ENCODE peak calls at places on chromosomes 12 and 14, in nine cellular contexts. G, K, U, I, Y, Z, B, D and A are unnamed samples.
A peak's percentile ranks its signal among the peaks of the same experiment; 100 is the strongest.

GRCh38 chr14:104680056-104680805 is 9.2 kb upstream of the INF2 start:
- DNase-seq in G (no peak), K (no peak), U (peak; percentile 46), I (peak; percentile 75), Y (peak; percentile 75), Z (no peak), B (peak; percentile 75), D (no peak), A (peak; percentile 81)

GRCh38 chr14:55065411-55065810 is 14.0 kb downstream of the MAPK1IP1L start:
- DNase-seq in G (no peak), K (no peak), U (no peak), I (no peak), Y (no peak), Z (no peak), B (no peak), D (no peak), A (no peak)

GRCh38 chr14:31080060-31080459 is 53.9 kb upstream of the STRN3 start:
- DNase-seq in G (no peak), K (peak; percentile 16), U (no peak), I (no peak), Y (peak; percentile 57), Z (peak; percentile 11), B (no peak), D (no peak), A (no peak)

GRCh38 chr12:132356686-132357622 is 27.6 kb upstream of the GALNT9 start:
- DNase-seq in G (no peak), K (no peak), U (peak; percentile 50), I (peak; percentile 86), Y (peak; percentile 50), Z (no peak), B (peak; percentile 65), D (no peak), A (peak; percentile 61)

GRCh38 chr12:53231859-53232640 is at the start of gene RARG:
- DNase-seq in G (peak; percentile 48), K (peak; percentile 75), U (peak; percentile 65), I (peak; percentile 56), Y (peak; percentile 43), Z (no peak), B (peak; percentile 59), D (no peak), A (peak; percentile 78)

GRCh38 chr12:2960996-2961616 is 1.9 kb downstream of the TEAD4 start:
- DNase-seq in G (no peak), K (no peak), U (no peak), I (no peak), Y (no peak), Z (no peak), B (no peak), D (no peak), A (no peak)

GRCh38 chr12:58877243-58877743 is 43.0 kb downstream of the LRIG3 start:
- DNase-seq in G (peak; percentile 29), K (no peak), U (no peak), I (peak; percentile 50), Y (peak; percentile 91), Z (peak; percentile 97), B (no peak), D (no peak), A (no peak)

GRCh38 chr12:75634244-75635222 is 123.1 kb upstream of the KRR1 start:
- DNase-seq in G (no peak), K (no peak), U (no peak), I (peak; percentile 40), Y (no peak), Z (no peak), B (no peak), D (no peak), A (no peak)

GRCh38 chr14:96320605-96321004 is 42.5 kb downstream of the ATG2B start:
- DNase-seq in G (no peak), K (no peak), U (no peak), I (no peak), Y (no peak), Z (no peak), B (no peak), D (no peak), A (no peak)

GRCh38 chr14:74401504-74402241 is 24.3 kb downstream of the SYNDIG1L start:
- DNase-seq in G (no peak), K (no peak), U (peak; percentile 58), I (no peak), Y (no peak), Z (no peak), B (no peak), D (peak; percentile 92), A (no peak)

GRCh38 chr14:36662543-36663403 is 1.1 kb downstream of the PAX9 start:
- DNase-seq in G (no peak), K (no peak), U (peak; percentile 71), I (no peak), Y (no peak), Z (no peak), B (no peak), D (no peak), A (peak; percentile 77)

GRCh38 chr12:113980537-113981337 is 14.6 kb upstream of the RBM19 start:
- DNase-seq in G (no peak), K (no peak), U (no peak), I (peak; percentile 85), Y (peak; percentile 82), Z (peak; percentile 47), B (no peak), D (peak; percentile 66), A (no peak)

GRCh38 chr14:29085546-29085945 is 319.0 kb downstream of the FOXG1 start:
- DNase-seq in G (no peak), K (no peak), U (no peak), I (peak; percentile 14), Y (peak; percentile 18), Z (no peak), B (no peak), D (no peak), A (no peak)

GRCh38 chr14:74141703-74142102 is 56.9 kb downstream of the LIN52 start:
- DNase-seq in G (no peak), K (no peak), U (no peak), I (peak; percentile 58), Y (peak; percentile 40), Z (no peak), B (no peak), D (no peak), A (no peak)

DNA sequence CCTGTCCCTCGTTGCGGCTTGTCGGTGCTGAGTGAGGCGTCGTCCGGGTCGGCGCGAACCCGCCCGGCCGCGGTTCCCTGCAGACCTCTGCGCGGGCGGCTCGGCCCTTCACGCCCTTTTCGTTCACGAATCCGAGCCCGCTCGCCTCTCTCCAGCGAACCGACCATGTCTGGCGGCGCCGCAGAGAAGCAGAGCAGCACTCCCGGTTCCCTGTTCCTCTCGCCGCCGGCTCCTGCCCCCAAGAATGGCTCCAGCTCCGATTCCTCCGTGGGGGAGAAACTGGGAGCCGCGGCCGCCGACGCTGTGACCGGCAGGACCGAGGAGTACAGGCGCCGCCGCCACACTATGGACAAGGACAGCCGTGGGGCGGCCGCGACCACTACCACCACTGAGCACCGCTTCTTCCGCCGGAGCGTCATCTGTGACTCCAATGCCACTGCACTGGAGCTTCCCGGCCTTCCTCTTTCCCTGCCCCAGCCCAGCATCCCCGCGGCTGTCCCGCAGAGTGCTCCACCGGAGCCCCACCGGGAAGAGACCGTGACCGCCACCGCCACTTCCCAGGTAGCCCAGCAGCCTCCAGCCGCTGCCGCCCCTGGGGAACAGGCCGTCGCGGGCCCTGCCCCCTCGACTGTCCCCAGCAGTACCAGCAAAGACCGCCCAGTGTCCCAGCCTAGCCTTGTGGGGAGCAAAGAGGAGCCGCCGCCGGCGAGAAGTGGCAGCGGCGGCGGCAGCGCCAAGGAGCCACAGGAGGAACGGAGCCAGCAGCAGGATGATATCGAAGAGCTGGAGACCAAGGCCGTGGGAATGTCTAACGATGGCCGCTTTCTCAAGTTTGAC is 1.2 kb downstream of the WNK1 start:
- DNase-seq in G (peak; percentile 16), K (peak; percentile 64), U (peak; percentile 83), I (peak; percentile 32), Y (peak; percentile 16), Z (no peak), B (peak; percentile 69), D (peak; percentile 57), A (peak; percentile 92)
- TF ChIP-seq CTCF in G (no peak), K (no peak), U (peak; percentile 15), I (no peak), Y (no peak), Z (no peak), B (no peak), D (no peak), A (no peak)

DNA sequence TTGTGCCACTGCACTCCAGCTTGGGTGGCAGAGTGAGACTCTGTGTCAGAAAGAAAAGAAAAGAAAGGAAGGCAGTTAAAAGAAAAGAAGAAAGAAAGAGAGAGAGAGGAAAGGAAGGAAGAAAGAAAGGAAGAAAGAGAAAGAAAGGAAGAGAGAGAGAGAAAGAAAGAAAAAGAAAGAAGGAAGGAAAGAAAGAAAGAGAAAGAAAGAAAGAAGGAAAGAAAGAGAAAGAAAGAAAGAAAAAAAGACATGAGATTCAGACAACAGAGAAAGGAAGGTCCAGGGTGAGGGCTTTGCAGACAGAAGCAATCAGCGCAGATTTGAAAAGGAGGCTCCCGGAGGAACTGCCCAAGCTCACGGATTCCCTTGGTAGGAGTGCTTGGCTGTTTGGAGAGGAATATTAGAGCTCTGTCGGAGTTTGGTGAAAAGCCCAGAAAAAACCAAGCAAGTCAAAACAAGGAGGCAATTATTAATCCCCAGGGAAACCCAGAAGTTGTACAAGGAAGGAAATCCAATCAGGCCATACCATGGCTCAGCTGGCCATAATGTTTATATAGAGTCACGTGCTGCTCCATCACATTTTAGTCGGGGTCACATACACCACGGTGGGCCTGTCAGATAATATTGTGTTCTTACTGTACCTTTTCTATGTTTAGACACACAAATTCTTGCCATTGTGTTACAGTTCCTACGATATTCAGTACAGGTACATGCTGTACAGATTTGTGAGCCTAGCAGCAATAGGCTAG is 11.7 kb upstream of the CCDC85C start:
- DNase-seq in G (no peak), K (no peak), U (no peak), I (no peak), Y (peak; percentile 68), Z (no peak), B (no peak), D (no peak), A (no peak)
- H3K27ac ChIP-seq in G (peak overlapping the region; percentile 19), K (no peak overlapping the region), U (no peak overlapping the region), I (no peak overlapping the region), Y (no peak overlapping the region), Z (no peak overlapping the region), B (no peak overlapping the region), D (no peak overlapping the region), A (no peak overlapping the region)

DNA sequence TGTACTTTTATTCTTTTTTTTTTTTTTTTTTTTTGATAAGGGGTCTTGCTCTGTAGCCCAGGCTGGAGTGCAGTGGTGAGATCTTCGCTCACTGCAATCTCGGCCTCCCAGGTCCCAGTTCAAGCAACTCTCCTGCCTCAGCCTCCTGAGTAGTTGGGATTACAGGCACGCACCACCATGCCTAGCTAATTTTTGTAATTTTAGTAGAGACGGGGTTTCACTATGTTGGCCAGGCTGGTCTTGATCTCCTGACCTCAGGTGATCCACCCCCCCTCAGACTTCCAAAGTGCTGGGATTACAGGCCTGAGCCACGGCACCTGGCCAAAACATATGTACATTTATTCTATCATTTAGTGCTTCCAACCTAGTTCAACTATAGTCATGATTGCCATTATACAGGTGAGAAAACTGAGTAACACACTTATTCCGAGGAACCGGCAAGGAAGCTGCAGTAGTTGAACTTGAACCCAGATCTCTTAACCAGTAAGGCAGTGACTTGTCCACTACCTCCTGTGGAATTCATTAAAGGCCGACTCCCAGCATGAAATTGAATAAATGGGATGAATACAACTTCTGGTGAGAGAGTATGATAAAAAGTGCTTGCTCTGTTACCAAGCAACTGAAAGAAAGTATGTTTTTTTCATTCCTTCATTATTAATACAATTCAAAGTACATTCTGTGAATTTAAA is 755 bp upstream of the ATF7IP start:
- DNase-seq in G (no peak), K (no peak), U (no peak), I (no peak), Y (no peak), Z (no peak), B (no peak), D (no peak), A (no peak)
- H3K4me3 ChIP-seq in G (peak overlapping the region; percentile 81), K (peak overlapping the region; percentile 91), U (peak overlapping the region; percentile 81), I (peak overlapping the region; percentile 60), Y (peak overlapping the region; percentile 91), Z (peak overlapping the region; percentile 77), B (peak overlapping the region; percentile 60), D (no peak overlapping the region), A (peak overlapping the region; percentile 55)

GRCh38 chr12:22781339-22781738 is 156.4 kb downstream of the ETNK1 start:
- DNase-seq in G (no peak), K (no peak), U (no peak), I (no peak), Y (no peak), Z (no peak), B (no peak), D (no peak), A (no peak)
- TF ChIP-seq CTCF in G (no peak), K (no peak), U (no peak), I (no peak), Y (no peak), Z (no peak), B (no peak), D (no peak), A (no peak)